ENCODE peak calls at places on chromosomes 16 and 17, in five cellular contexts. H is fibroblast of the aortic adventitia, Y is astrocyte, N is uterus, J is colonic mucosa. M is an unnamed sample.
A peak's percentile ranks its signal among the peaks of the same experiment; 100 is the strongest.

GRCh38 chr16:72673118-72673517 is 374.8 kb downstream of the ZFHX3 start:
- DNase-seq in H (no peak), Y (no peak), N (no peak), J (no peak), M (no peak)

GRCh38 chr16:80803341-80804060 is 897 bp downstream of the CDYL2 start:
- DNase-seq in H (no peak), Y (no peak), N (no peak), J (peak; percentile 28), M (peak; percentile 43)

GRCh38 chr17:37726891-37727780 is 17.7 kb downstream of the HNF1B start:
- DNase-seq in H (no peak), Y (no peak), N (no peak), J (peak; percentile 78), M (no peak)

GRCh38 chr16:1533443-1533951 is at the start of gene TMEM204:
- DNase-seq in H (peak; percentile 86), Y (no peak), N (peak; percentile 77), J (peak; percentile 41), M (peak; percentile 91)

GRCh38 chr16:30186782-30187555 is 3.6 kb downstream of the CORO1A start:
- DNase-seq in H (peak; percentile 39), Y (no peak), N (peak; percentile 41), J (peak; percentile 87), M (no peak)

GRCh38 chr16:11755022-11755760 is 12.5 kb upstream of the TXNDC11 start:
- DNase-seq in H (no peak), Y (no peak), N (no peak), J (no peak), M (no peak)

GRCh38 chr16:47258874-47259461 is 115.2 kb upstream of the NETO2 start:
- DNase-seq in H (peak; percentile 20), Y (no peak), N (no peak), J (no peak), M (peak; percentile 2)

GRCh38 chr16:61797296-61797695 is 238.9 kb downstream of the CDH8 start:
- DNase-seq in H (no peak), Y (peak; percentile 47), N (no peak), J (no peak), M (no peak)

GRCh38 chr16:70750893-70751467 is 50.0 kb downstream of the VAC14 start:
- DNase-seq in H (peak; percentile 94), Y (peak; percentile 97), N (peak; percentile 90), J (peak; percentile 60), M (peak; percentile 73)

GRCh38 chr17:38568845-38569510 is 36.8 kb downstream of the SRCIN1 start:
- DNase-seq in H (no peak), Y (no peak), N (no peak), J (no peak), M (no peak)

GRCh38 chr16:706189-707061 is 824 bp upstream of the FBXL16 start:
- DNase-seq in H (no peak), Y (no peak), N (no peak), J (no peak), M (no peak)

GRCh38 chr16:68707341-68708152 is 29.5 kb upstream of the CDH1 start:
- DNase-seq in H (no peak), Y (peak; percentile 66), N (no peak), J (peak; percentile 79), M (no peak)

GRCh38 chr17:1259910-1260389 is 10.3 kb upstream of the BHLHA9 start:
- DNase-seq in H (peak; percentile 26), Y (no peak), N (no peak), J (no peak), M (no peak)

GRCh38 chr17:67615736-67616135 is 102.0 kb upstream of the NOL11 start:
- DNase-seq in H (no peak), Y (no peak), N (no peak), J (no peak), M (no peak)

GRCh38 chr17:62724398-62725146 is 83.5 kb downstream of the MARCHF10 start:
- DNase-seq in H (no peak), Y (no peak), N (no peak), J (no peak), M (no peak)

GRCh38 chr17:50577451-50577954 is 17.0 kb downstream of the CACNA1G start:
- DNase-seq in H (no peak), Y (no peak), N (no peak), J (no peak), M (no peak)

GRCh38 chr17:76272541-76273434 is 7.6 kb downstream of the UBALD2 start:
- DNase-seq in H (no peak), Y (no peak), N (no peak), J (no peak), M (no peak)

GRCh38 chr16:88700636-88701482 is 5.3 kb downstream of the RNF166 start:
- DNase-seq in H (peak; percentile 61), Y (peak; percentile 84), N (peak; percentile 62), J (peak; percentile 84), M (peak; percentile 75)

GRCh38 chr16:73187163-73187562 is 139.2 kb upstream of the ZFHX3 start:
- DNase-seq in H (no peak), Y (no peak), N (no peak), J (no peak), M (no peak)

GRCh38 chr17:77644981-77645380 is 313.5 kb upstream of the TNRC6C start:
- DNase-seq in H (no peak), Y (no peak), N (no peak), J (no peak), M (no peak)
- TF ChIP-seq CTCF in H (no peak), Y (no peak), N (no peak), J (no peak), M (no peak)

GRCh38 chr16:49884033-49884707 is 28.3 kb upstream of the ZNF423 start:
- DNase-seq in H (peak; percentile 8), Y (no peak), N (no peak), J (peak; percentile 78), M (no peak)
- H3K4me3 ChIP-seq in H (no peak overlapping the region), Y (no peak overlapping the region), N (no peak overlapping the region), J (no peak overlapping the region), M (no peak overlapping the region)

DNA sequence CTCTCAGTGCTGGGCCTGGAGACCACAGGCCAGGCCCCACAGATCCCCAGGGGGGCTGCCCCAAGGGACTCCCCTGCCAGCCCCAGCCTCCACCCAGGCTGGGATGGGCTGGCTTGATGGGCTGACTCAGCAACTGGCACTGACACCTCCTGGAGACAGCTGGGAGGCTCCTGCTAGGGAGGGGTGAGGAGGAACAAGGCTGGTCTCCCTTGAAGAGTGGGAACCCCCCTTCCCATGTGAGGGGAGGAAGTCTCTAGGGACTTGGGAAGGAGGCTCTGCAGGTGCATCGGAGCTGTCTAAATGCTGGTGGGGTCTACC is 10.4 kb downstream of the NHERF1 start:
- DNase-seq in H (peak; percentile 49), Y (no peak), N (no peak), J (no peak), M (peak; percentile 65)
- TF ChIP-seq CTCF in H (no peak), Y (no peak), N (no peak), J (no peak), M (no peak)

GRCh38 chr17:48311324-48311723 is 118.7 kb downstream of the SKAP1 start:
- DNase-seq in H (no peak), Y (no peak), N (no peak), J (no peak), M (no peak)

GRCh38 chr17:48308591-48308990 is 121.4 kb downstream of the SKAP1 start:
- DNase-seq in H (peak; percentile 11), Y (no peak), N (no peak), J (no peak), M (no peak)

GRCh38 chr17:48307222-48307621 is 122.8 kb downstream of the SKAP1 start:
- DNase-seq in H (no peak), Y (no peak), N (no peak), J (no peak), M (no peak)

GRCh38 chr17:48310748-48311213 is 119.2 kb downstream of the SKAP1 start:
- DNase-seq in H (no peak), Y (no peak), N (no peak), J (no peak), M (no peak)

DNA sequence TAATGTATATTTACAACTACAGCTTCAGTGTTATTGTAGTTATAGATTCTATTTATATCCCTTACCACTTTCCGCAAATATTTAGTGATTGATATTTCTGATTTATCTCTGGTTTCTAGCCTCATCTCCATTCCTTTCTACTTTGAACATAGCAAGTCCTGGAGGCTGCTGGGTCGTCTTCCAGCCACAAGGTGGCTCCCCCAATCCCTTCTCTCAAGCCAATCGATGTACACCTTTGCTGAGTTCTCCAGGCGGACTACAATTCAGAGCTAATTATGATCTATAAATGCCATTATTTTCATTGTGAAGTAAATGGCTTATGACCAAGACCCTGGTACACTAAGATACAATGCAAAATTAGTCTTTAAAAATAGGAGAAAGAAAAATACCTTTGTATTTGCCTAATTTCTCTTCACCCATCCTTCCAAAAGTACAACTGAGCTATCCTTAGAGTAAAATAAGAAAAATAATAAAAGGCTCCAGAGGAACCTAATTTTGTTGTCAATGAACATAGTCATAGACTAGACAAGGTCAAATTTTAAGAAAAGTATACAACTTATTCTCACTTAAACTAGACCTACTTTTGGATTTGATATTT is 122.1 kb downstream of the SKAP1 start:
- DNase-seq in H (peak; percentile 76), Y (peak; percentile 44), N (peak; percentile 33), J (peak; percentile 53), M (peak; percentile 38)
- H3K4me3 ChIP-seq in H (no peak overlapping the region), Y (no peak overlapping the region), N (no peak overlapping the region), J (no peak overlapping the region), M (no peak overlapping the region)

GRCh38 chr16:24800586-24800985 is 45.2 kb upstream of the SLC5A11 start:
- DNase-seq in H (peak; percentile 28), Y (peak; percentile 22), N (no peak), J (no peak), M (peak; percentile 38)
- TF ChIP-seq CTCF in H (peak; percentile 36), Y (no peak), N (no peak), J (no peak), M (peak; percentile 12)

DNA sequence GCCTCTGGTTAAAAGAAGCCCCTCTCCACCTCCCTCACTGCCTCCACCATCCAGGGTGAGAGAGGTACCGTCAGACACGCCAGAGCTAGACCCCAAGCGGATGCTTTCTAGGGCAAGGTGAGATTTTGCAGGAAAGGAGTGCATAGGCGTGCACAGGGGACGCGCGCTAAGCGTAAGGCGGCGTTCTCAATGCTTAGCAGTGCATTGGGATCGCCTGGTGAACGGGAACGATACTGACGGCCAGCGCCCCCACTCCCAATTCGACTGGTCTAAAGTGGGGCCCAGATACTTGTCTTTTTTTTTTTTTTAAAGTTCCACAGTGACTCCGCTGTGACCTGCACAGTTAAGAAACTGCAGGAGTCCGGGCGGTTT is 57.9 kb upstream of the CREBBP start:
- DNase-seq in H (no peak), Y (no peak), N (no peak), J (no peak), M (no peak)
- H3K4me3 ChIP-seq in H (no peak overlapping the region), Y (peak overlapping the region; percentile 55), N (peak overlapping the region; percentile 39), J (peak overlapping the region; percentile 37), M (peak overlapping the region; percentile 49)

DNA sequence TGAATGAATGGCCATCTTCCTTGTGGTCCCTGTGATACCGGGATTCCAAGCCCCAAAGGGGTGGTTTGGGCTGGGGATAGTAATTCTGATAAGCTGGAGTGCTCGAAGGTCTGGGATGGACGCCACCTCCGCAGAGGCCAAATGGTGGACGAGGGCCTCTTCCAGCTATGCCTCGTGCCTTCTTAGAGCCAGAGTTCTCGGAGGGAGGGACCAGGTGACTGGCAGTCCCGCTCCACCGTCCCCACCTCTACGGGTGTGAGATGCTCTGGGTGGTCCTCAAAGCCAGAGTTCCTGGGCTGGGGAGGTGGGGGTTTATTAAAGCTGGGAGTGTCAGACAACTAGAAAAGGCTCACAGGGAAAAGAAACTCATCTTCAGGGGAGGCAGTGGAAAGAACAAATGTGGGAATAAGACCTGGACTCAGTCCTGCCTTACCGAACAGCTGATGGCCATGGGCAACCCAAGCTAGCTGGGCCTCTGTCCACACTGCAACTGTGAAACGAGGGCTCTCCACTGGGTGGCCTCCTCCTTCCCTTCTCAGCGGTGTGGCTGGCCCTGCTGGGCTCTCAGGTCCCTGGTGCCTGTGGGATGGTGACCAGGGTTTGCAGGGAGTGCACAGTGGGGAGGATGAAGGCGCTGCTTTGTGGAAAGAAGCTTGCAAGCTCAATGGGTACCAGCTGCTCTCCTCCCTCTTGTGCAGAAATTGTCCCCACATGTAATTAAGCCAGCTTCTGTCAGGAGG is 75.2 kb downstream of the N4BP1 start:
- DNase-seq in H (no peak), Y (no peak), N (no peak), J (no peak), M (no peak)
- TF ChIP-seq CTCF in H (no peak), Y (no peak), N (no peak), J (no peak), M (no peak)